ENCODE peak calls at places on chromosomes 1 and 21, in five cellular contexts. Z is H1, A is K562, V is GM12878, F is HepG2. L is an unnamed sample.

GRCh38 chr1:160022330-160023310 is 9.2 kb downstream of the PIGM start:
- DNase-seq in Z (no peak), A (no peak), V (no peak), F (no peak), L (no peak)

GRCh38 chr1:86335906-86336305 is 60.2 kb downstream of the ODF2L start:
- DNase-seq in Z (no peak), A (no peak), V (no peak), F (no peak), L (no peak)

GRCh38 chr1:915295-916172 is 8.2 kb upstream of the SAMD11 start:
- DNase-seq in Z (no peak), A (no peak), V (no peak), F (no peak), L (no peak)

GRCh38 chr1:94110946-94111740 is 9.8 kb downstream of the ABCA4 start:
- DNase-seq in Z (no peak), A (no peak), V (no peak), F (no peak), L (no peak)

GRCh38 chr21:35075546-35075945 is 26.4 kb upstream of the RUNX1 start:
- DNase-seq in Z (no peak), A (peak), V (no peak), F (no peak), L (no peak)

GRCh38 chr21:38820471-38821239 is 14.9 kb downstream of the ETS2 start:
- DNase-seq in Z (peak), A (no peak), V (no peak), F (no peak), L (no peak)

GRCh38 chr1:199029401-199029800 is 390.6 kb downstream of the PTPRC start:
- DNase-seq in Z (no peak), A (no peak), V (no peak), F (no peak), L (no peak)

GRCh38 chr1:30765610-30766434 is 8.2 kb upstream of the LAPTM5 start:
- DNase-seq in Z (no peak), A (peak), V (no peak), F (no peak), L (no peak)

GRCh38 chr1:243294723-243295121 is 38.9 kb downstream of the SDCCAG8 start:
- DNase-seq in Z (no peak), A (no peak), V (no peak), F (no peak), L (no peak)

GRCh38 chr1:49102752-49103151 is 326.1 kb upstream of the BEND5 start:
- DNase-seq in Z (no peak), A (no peak), V (no peak), F (no peak), L (no peak)

GRCh38 chr1:228030451-228031201 is 23.8 kb downstream of the WNT3A start:
- DNase-seq in Z (no peak), A (no peak), V (no peak), F (no peak), L (no peak)

GRCh38 chr1:43256675-43257570 is 12.9 kb upstream of the TMEM125 start:
- DNase-seq in Z (no peak), A (no peak), V (no peak), F (no peak), L (no peak)

GRCh38 chr1:29122987-29123870 is 474 bp downstream of the TMEM200B start:
- DNase-seq in Z (peak), A (no peak), V (no peak), F (no peak), L (no peak)

GRCh38 chr1:213247038-213247437 is 196.0 kb downstream of the RPS6KC1 start:
- DNase-seq in Z (no peak), A (no peak), V (no peak), F (no peak), L (no peak)

GRCh38 chr21:35563885-35564451 is 496.4 kb downstream of the SETD4 start:
- DNase-seq in Z (no peak), A (no peak), V (no peak), F (no peak), L (no peak)

GRCh38 chr1:229621663-229622062 is 4.3 kb downstream of the TAF5L start:
- DNase-seq in Z (no peak), A (no peak), V (no peak), F (no peak), L (no peak)

GRCh38 chr21:34886554-34887385 is 162.3 kb downstream of the RUNX1 start:
- DNase-seq in Z (peak), A (peak), V (no peak), F (no peak), L (no peak)

GRCh38 chr1:177632923-177633322 is 336.9 kb downstream of the SEC16B start:
- DNase-seq in Z (no peak), A (no peak), V (no peak), F (no peak), L (no peak)

DNA sequence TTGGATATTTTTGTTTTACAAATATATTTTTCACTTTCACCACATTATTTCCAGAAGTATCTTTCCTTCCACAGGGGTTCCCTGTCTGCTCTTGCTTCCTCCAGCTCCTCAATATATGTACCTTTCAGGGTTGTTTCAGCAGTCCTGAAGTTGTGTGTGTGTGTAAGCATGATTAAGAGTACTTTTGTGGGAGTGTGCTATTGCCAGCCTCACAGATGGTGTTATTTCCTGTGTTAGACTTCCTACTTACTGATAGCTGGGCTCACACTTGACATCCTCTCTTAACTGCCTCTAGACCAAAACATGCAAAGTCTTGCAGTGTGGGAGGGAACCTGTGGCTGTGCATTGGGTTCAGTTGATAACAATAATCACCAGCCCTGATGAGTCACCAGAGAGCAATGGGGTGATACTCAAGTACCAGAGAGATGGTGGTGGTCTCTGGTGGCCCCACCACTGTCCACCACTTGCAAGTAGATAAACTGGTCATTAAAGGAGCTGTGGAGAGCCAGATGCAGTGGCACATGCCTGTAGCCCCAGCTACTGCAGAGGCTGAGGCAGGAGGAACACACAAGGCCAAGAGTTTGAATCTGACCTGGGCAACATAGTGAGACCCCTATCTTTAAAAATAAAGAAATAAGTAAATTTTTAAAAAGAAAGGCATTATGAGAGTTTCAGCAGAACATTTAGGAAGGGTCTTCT is 126.7 kb downstream of the NR5A2 start:
- DNase-seq in Z (no peak), A (peak), V (peak), F (no peak), L (no peak)
- TF ChIP-seq SIN3A in Z (no peak), A (no peak), V (no peak), F (no peak), L (no peak)

GRCh38 chr21:27840273-27840672 is 873.4 kb upstream of the ADAMTS5 start:
- DNase-seq in Z (no peak), A (no peak), V (no peak), F (no peak), L (no peak)
- TF ChIP-seq SP1 in Z (no peak), A (no peak), V (no peak), F (no peak), L (no peak)

GRCh38 chr1:51512611-51513010 is 6.5 kb downstream of the EPS15 start:
- DNase-seq in Z (no peak), A (no peak), V (no peak), F (no peak), L (no peak)
- TF ChIP-seq SIN3A in Z (no peak), A (no peak), V (no peak), F (no peak), L (no peak)

GRCh38 chr1:226223157-226223785 is at the start of gene MIXL1:
- DNase-seq in Z (peak), A (no peak), V (no peak), F (peak), L (no peak)
- TF ChIP-seq SP1 in Z (no peak), A (no peak), V (no peak), F (peak), L (no peak)

GRCh38 chr1:181204530-181204929 is 116.0 kb downstream of the IER5 start:
- DNase-seq in Z (peak), A (no peak), V (no peak), F (no peak), L (no peak)

GRCh38 chr1:181208076-181208475 is 119.6 kb downstream of the IER5 start:
- DNase-seq in Z (no peak), A (no peak), V (no peak), F (no peak), L (no peak)

GRCh38 chr1:181206979-181207790 is 118.7 kb downstream of the IER5 start:
- DNase-seq in Z (no peak), A (no peak), V (no peak), F (no peak), L (no peak)

GRCh38 chr1:181205901-181206300 is 117.4 kb downstream of the IER5 start:
- DNase-seq in Z (no peak), A (no peak), V (no peak), F (no peak), L (no peak)

DNA sequence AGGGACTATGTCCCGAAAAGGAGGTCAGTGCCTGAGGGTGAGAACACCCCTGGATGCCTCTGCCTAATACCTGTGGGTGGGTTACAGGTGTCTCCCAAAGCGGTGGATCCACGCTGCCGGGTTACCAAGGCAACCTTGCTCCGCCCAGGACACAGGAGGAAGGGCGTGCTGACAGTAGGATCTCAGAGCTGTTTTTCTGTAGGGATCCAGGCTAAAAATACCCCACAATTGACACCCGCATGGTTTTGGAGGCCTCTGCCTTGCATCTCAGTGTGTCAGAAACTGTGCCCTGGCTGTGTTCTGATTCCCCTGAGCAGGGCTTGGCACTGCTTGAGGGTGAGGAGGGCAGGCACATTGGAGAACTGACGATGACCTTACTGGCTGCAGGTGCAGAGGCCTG is 118.0 kb downstream of the IER5 start:
- DNase-seq in Z (no peak), A (no peak), V (no peak), F (no peak), L (no peak)
- TF ChIP-seq SIN3A in Z (no peak), A (no peak), V (no peak), F (no peak), L (no peak)

GRCh38 chr1:180157108-180157507 is 2.4 kb downstream of the QSOX1 start:
- DNase-seq in Z (no peak), A (no peak), V (no peak), F (no peak), L (no peak)

GRCh38 chr1:180156631-180157091 is 2.0 kb downstream of the QSOX1 start:
- DNase-seq in Z (no peak), A (no peak), V (no peak), F (no peak), L (no peak)

GRCh38 chr1:180157576-180158057 is 2.9 kb downstream of the QSOX1 start:
- DNase-seq in Z (no peak), A (no peak), V (no peak), F (peak), L (no peak)

GRCh38 chr1:180155202-180155682 is 573 bp downstream of the QSOX1 start:
- DNase-seq in Z (peak), A (peak), V (no peak), F (no peak), L (no peak)

DNA sequence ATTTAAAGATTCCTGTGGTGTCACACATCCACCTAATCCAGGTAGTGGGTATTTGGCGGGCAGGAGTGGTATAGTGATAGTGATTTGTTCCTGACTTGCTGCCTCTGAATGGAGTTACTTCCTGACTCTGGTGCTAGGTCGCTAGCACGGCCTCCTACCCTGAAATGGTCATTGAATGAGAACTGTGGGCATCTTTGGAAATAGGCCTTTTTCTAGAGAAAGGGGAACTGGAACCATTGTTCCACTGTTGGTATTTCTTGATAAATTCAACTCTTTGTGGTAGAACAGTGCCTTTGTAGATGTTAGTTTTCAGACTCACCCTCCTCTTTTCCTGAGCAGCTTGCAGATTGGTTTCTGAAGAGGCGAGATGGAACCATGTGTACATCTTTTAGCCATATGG is 1.5 kb downstream of the QSOX1 start:
- DNase-seq in Z (no peak), A (no peak), V (peak), F (no peak), L (no peak)
- TF ChIP-seq SP1 in Z (no peak), A (no peak), V (no peak), F (no peak), L (no peak)

GRCh38 chr1:64942648-64943047 is 23.7 kb downstream of the JAK1 start:
- DNase-seq in Z (no peak), A (no peak), V (no peak), F (no peak), L (no peak)

GRCh38 chr1:64941466-64942117 is 24.8 kb downstream of the JAK1 start:
- DNase-seq in Z (no peak), A (no peak), V (no peak), F (no peak), L (no peak)

GRCh38 chr1:64938991-64939390 is 27.4 kb downstream of the JAK1 start:
- DNase-seq in Z (no peak), A (no peak), V (no peak), F (no peak), L (no peak)

GRCh38 chr1:64942118-64942517 is 24.2 kb downstream of the JAK1 start:
- DNase-seq in Z (no peak), A (no peak), V (no peak), F (no peak), L (no peak)

GRCh38 chr1:64940026-64940425 is 26.3 kb downstream of the JAK1 start:
- DNase-seq in Z (no peak), A (no peak), V (no peak), F (no peak), L (no peak)
- TF ChIP-seq SIN3A in Z (no peak), A (no peak), V (no peak), F (no peak), L (no peak)